ENCODE peak calls at places on chromosomes 16 and 17, in ten cellular contexts. G is left lung, H is neural progenitor cell, I is RWPE1, L is endothelial cell, S is lung, W is progenitor cell of endocrine pancreas, P is fibroblast of villous mesenchyme, K is HFF-Myc, Y is choroid plexus epithelial cell. O is an unnamed sample.
A peak's percentile ranks its signal among the peaks of the same experiment; 100 is the strongest.

GRCh38 chr17:37490022-37490587 is 414 bp downstream of the DUSP14 start:
- DNase-seq in G (peak; percentile 51), H (peak; percentile 78), I (no peak), L (peak; percentile 80), S (peak; percentile 60), W (peak; percentile 77), P (peak; percentile 55), K (no peak), Y (peak; percentile 63), O (no peak)

GRCh38 chr16:15765880-15766279 is 90.9 kb downstream of the MYH11 start:
- DNase-seq in G (no peak), H (peak; percentile 77), I (peak; percentile 44), L (peak; percentile 36), S (no peak), W (no peak), P (peak; percentile 35), K (no peak), Y (peak; percentile 35), O (no peak)

GRCh38 chr16:3854740-3855139 is 25.8 kb downstream of the CREBBP start:
- DNase-seq in G (no peak), H (no peak), I (no peak), L (no peak), S (no peak), W (no peak), P (no peak), K (no peak), Y (peak; percentile 35), O (no peak)

GRCh38 chr17:80291260-80291659 is 30.6 kb downstream of the RNF213 start:
- DNase-seq in G (no peak), H (no peak), I (no peak), L (no peak), S (no peak), W (no peak), P (no peak), K (no peak), Y (no peak), O (no peak)

GRCh38 chr17:71392715-71393567 is 727.9 kb upstream of the SOX9 start:
- DNase-seq in G (no peak), H (no peak), I (peak; percentile 13), L (no peak), S (no peak), W (no peak), P (no peak), K (no peak), Y (peak; percentile 80), O (no peak)

GRCh38 chr17:78356163-78356713 is 3.6 kb downstream of the SOCS3 start:
- DNase-seq in G (peak; percentile 85), H (peak; percentile 61), I (peak; percentile 86), L (no peak), S (no peak), W (no peak), P (peak; percentile 90), K (peak; percentile 71), Y (peak; percentile 94), O (peak; percentile 65)

GRCh38 chr17:2253768-2254406 is 49.7 kb downstream of the SMG6 start:
- DNase-seq in G (no peak), H (no peak), I (no peak), L (no peak), S (no peak), W (no peak), P (no peak), K (no peak), Y (no peak), O (no peak)

GRCh38 chr16:676565-677297 is 1.3 kb downstream of the RHBDL1 start:
- DNase-seq in G (peak; percentile 78), H (no peak), I (peak; percentile 82), L (no peak), S (peak; percentile 76), W (no peak), P (no peak), K (no peak), Y (no peak), O (no peak)

GRCh38 chr17:75827291-75828050 is 16.7 kb downstream of the UNC13D start:
- DNase-seq in G (no peak), H (peak; percentile 87), I (peak; percentile 38), L (peak; percentile 87), S (peak; percentile 51), W (peak; percentile 55), P (peak; percentile 57), K (no peak), Y (peak; percentile 76), O (no peak)

GRCh38 chr17:14355556-14355955 is 54.7 kb downstream of the HS3ST3B1 start:
- DNase-seq in G (no peak), H (no peak), I (no peak), L (no peak), S (no peak), W (no peak), P (peak; percentile 19), K (no peak), Y (no peak), O (no peak)

GRCh38 chr17:35028531-35029262 is 34.8 kb downstream of the RFFL start:
- DNase-seq in G (no peak), H (no peak), I (no peak), L (no peak), S (no peak), W (no peak), P (no peak), K (no peak), Y (peak; percentile 27), O (no peak)

GRCh38 chr17:19830061-19830460 is 37.7 kb downstream of the ULK2 start:
- DNase-seq in G (no peak), H (no peak), I (no peak), L (no peak), S (no peak), W (no peak), P (no peak), K (no peak), Y (peak; percentile 15), O (no peak)

GRCh38 chr17:74816883-74817620 is 40.9 kb upstream of the NAT9 start:
- DNase-seq in G (no peak), H (no peak), I (no peak), L (no peak), S (no peak), W (no peak), P (no peak), K (no peak), Y (no peak), O (no peak)

GRCh38 chr17:40373324-40373723 is 8.8 kb upstream of the GJD3 start:
- DNase-seq in G (no peak), H (no peak), I (no peak), L (no peak), S (no peak), W (no peak), P (peak; percentile 76), K (no peak), Y (peak; percentile 89), O (no peak)
- TF ChIP-seq CTCF in G (no peak), H (no peak), I (no peak), L (no peak), S (no peak), W (no peak), P (no peak), K (no peak), Y (no peak), O (no peak)

DNA sequence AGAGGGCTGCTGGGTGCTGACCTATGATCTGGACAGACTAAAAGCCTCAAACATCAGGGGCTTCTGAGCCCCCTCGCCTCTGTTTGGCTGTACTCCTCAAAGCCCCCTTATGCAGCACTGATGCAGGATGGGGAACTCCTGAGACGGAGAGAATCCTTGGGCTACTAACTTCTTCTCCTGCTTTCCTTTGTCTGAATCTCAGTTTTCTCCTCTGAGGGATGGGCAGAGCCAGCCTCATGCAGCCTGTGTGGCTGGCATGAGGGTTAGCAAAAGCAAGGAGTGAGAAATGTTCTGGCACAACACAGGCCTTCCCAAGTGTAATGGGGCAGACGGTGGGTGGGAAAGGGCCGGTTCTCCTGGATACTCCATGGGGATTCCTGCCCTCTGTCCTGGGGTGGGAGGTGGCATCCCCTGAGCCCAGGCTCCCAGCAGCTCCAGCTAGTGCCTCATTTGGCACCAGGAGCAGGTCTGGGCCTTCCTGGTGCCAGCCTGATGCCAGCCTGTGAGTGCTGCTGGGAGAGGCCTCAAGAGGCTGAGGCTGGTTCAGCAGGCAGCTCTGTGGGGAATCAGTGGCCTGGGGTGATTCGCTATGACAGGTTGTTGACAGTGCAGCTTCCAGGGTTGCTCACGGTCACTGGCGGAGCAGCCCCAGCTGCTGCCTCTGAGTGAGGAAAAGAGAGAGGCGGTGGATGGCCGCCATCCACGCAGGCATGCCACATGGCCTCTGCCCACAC is 4.0 kb upstream of the BRD7 start:
- DNase-seq in G (no peak), H (no peak), I (peak; percentile 32), L (no peak), S (no peak), W (no peak), P (no peak), K (no peak), Y (no peak), O (peak; percentile 22)
- TF ChIP-seq CTCF in G (no peak), H (no peak), I (no peak), L (no peak), S (no peak), W (no peak), P (no peak), K (no peak), Y (no peak), O (no peak)

DNA sequence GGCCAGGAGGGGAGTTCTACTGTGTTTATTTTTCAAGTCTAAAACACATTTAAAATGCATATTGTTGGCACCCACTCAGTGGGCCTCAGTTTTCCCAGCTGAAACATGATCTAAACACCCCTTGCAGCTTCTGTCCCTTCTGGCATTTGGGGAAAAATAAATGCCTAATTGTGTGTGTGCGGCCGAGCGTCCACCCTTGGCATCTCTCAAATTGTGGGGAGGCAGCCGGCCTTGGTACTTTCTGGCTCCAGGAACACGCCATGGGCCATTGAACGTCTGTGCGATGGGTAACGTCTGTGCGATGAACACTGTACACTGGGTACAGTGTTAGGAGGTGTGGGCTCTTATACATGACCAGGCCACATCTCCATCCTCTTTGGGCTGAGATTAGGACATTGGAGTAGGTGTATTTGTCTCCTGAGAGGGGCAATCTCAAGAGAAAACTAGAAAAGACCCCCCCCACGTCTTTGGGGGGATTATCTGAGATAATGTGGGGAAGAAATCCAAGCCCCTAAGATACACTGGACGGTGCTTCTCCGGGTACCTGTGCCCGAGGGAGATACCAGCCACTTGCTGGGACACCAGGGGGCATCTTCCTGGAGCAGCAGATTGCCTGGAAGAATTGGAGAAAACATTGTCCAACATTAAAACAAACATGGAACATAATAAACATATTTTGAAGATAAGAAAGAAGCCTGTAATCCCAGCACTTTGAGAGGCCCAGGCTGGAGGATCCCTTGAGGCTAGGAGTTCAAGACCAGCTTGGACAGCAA is 54.9 kb downstream of the RAB11FIP4 start:
- DNase-seq in G (no peak), H (no peak), I (no peak), L (no peak), S (no peak), W (no peak), P (no peak), K (no peak), Y (peak; percentile 9), O (no peak)
- TF ChIP-seq CTCF in G (no peak), H (peak; percentile 10), I (no peak), L (no peak), S (no peak), W (no peak), P (peak; percentile 20), K (peak; percentile 26), Y (peak; percentile 45), O (no peak)

DNA sequence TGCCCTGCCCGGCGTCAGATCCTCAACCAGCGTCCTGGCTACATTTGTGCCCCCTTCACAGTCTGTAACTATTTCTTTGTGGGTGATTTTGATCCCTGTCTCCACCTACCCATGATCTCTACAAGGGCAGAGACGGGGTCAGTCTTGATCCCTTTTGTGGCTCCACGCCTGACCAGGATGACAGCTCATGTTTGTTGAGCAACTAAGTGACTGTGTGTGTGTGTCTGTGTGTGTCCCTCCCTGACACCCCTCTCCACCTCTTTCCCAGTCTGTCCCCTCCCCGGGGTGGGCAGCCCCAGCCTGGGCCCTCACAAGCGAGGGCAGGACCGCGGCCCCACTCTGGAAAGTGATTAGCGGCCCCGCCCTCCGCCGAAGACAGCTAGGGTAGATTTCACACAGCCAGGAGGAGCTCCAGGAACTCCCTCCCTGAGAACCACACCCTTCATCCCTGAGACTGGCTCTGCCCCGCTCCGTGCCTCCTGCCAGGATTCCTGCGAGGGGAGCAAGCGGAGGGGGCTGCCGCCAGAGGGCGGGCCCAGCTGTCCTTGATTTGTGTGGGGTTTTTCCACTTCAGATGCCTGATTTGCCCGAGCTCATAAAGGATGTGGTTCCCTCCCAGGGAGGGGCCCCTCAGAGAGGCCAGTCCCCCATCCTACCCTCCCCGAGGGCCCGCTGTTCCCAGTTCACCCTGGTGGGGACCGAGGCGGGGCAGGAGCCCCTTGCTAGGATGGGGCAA is 5.3 kb upstream of the HS3ST6 start:
- DNase-seq in G (no peak), H (peak; percentile 85), I (peak; percentile 60), L (no peak), S (no peak), W (no peak), P (peak; percentile 76), K (peak; percentile 66), Y (peak; percentile 26), O (peak; percentile 43)
- TF ChIP-seq CTCF in G (no peak), H (peak; percentile 66), I (peak; percentile 61), L (peak; percentile 24), S (no peak), W (peak; percentile 57), P (peak; percentile 48), K (peak; percentile 66), Y (peak; percentile 52), O (peak; percentile 18)